ENCODE peak calls at places on chromosomes 11 and 22, in six cellular contexts. One of them, this sample, is unnamed. For H3K27me3, the result is how much of the 10 kb centered on the place peaks cover.

GRCh38 chr11:64409707-64410395 is 50.9 kb downstream of the RPS6KA4 start:
- DNase-seq in body of pancreas: no peak
- DNase-seq in left lung: no peak
- DNase-seq in psoas muscle: no peak
- DNase-seq in gastrocnemius medialis: no peak
- DNase-seq in osteoblast: no peak
- DNase-seq in this sample: no peak

GRCh38 chr11:64598797-64599697 is 8.0 kb downstream of the SLC22A12 start:
- DNase-seq in psoas muscle: peak
- DNase-seq in osteoblast: peak
- DNase-seq in left lung: peak
- DNase-seq in gastrocnemius medialis: no peak
- DNase-seq in body of pancreas: no peak
- DNase-seq in this sample: no peak

GRCh38 chr11:121670792-121671275 is 218.1 kb upstream of the SORL1-AS1 start:
- DNase-seq in gastrocnemius medialis: no peak
- DNase-seq in left lung: no peak
- DNase-seq in body of pancreas: no peak
- DNase-seq in osteoblast: no peak
- DNase-seq in psoas muscle: no peak
- DNase-seq in this sample: no peak

GRCh38 chr22:40324468-40325305 is 21.6 kb upstream of the ADSL start:
- DNase-seq in left lung: no peak
- DNase-seq in psoas muscle: no peak
- DNase-seq in osteoblast: no peak
- DNase-seq in body of pancreas: no peak
- DNase-seq in gastrocnemius medialis: no peak
- DNase-seq in this sample: no peak

GRCh38 chr11:64874841-64875240 is 3.6 kb downstream of the EHD1 start:
- DNase-seq in psoas muscle: no peak
- DNase-seq in osteoblast: no peak
- DNase-seq in body of pancreas: no peak
- DNase-seq in gastrocnemius medialis: no peak
- DNase-seq in left lung: no peak
- DNase-seq in this sample: no peak

GRCh38 chr22:24247564-24248344 is 2.9 kb upstream of the GGT5 start:
- DNase-seq in osteoblast: peak
- DNase-seq in psoas muscle: peak
- DNase-seq in left lung: peak
- DNase-seq in gastrocnemius medialis: peak
- DNase-seq in body of pancreas: peak
- DNase-seq in this sample: peak

GRCh38 chr11:133360860-133361688 is 171.2 kb downstream of the OPCML start:
- DNase-seq in left lung: peak
- DNase-seq in osteoblast: no peak
- DNase-seq in psoas muscle: no peak
- DNase-seq in gastrocnemius medialis: no peak
- DNase-seq in body of pancreas: no peak
- DNase-seq in this sample: no peak

GRCh38 chr11:9953994-9954626 is 290.2 kb downstream of the SWAP70 start:
- DNase-seq in osteoblast: peak
- DNase-seq in gastrocnemius medialis: no peak
- DNase-seq in left lung: no peak
- DNase-seq in psoas muscle: no peak
- DNase-seq in body of pancreas: no peak
- DNase-seq in this sample: no peak

GRCh38 chr22:19825016-19825339 is 29.7 kb downstream of the GNB1L start:
- DNase-seq in osteoblast: peak
- DNase-seq in gastrocnemius medialis: no peak
- DNase-seq in body of pancreas: peak
- DNase-seq in psoas muscle: no peak
- DNase-seq in left lung: no peak
- DNase-seq in this sample: no peak

GRCh38 chr11:30282289-30282631 is 40.6 kb upstream of the ARL14EP start:
- DNase-seq in gastrocnemius medialis: no peak
- DNase-seq in osteoblast: no peak
- DNase-seq in left lung: no peak
- DNase-seq in body of pancreas: no peak
- DNase-seq in psoas muscle: no peak
- DNase-seq in this sample: no peak

GRCh38 chr11:110173775-110174644 is 80.8 kb downstream of the ZC3H12C start:
- DNase-seq in psoas muscle: peak
- DNase-seq in osteoblast: peak
- DNase-seq in gastrocnemius medialis: peak
- DNase-seq in body of pancreas: peak
- DNase-seq in left lung: no peak
- DNase-seq in this sample: no peak

GRCh38 chr22:38218661-38219331 is 17.0 kb downstream of the MAFF start:
- DNase-seq in body of pancreas: peak
- DNase-seq in psoas muscle: peak
- DNase-seq in osteoblast: peak
- DNase-seq in gastrocnemius medialis: peak
- DNase-seq in left lung: peak
- DNase-seq in this sample: peak

GRCh38 chr22:30397656-30398635 is 1.1 kb downstream of the SEC14L2 start:
- DNase-seq in gastrocnemius medialis: no peak
- DNase-seq in body of pancreas: peak
- DNase-seq in left lung: no peak
- DNase-seq in osteoblast: peak
- DNase-seq in psoas muscle: no peak
- DNase-seq in this sample: no peak

GRCh38 chr22:48918585-48919186 is 909.0 kb downstream of the BRD1 start:
- DNase-seq in body of pancreas: no peak
- DNase-seq in psoas muscle: no peak
- DNase-seq in left lung: no peak
- DNase-seq in gastrocnemius medialis: no peak
- DNase-seq in osteoblast: peak
- DNase-seq in this sample: no peak

GRCh38 chr11:2837096-2837601 is 48.4 kb downstream of the CDKN1C start:
- DNase-seq in left lung: peak
- DNase-seq in gastrocnemius medialis: peak
- DNase-seq in psoas muscle: peak
- DNase-seq in osteoblast: peak
- DNase-seq in body of pancreas: peak
- DNase-seq in this sample: peak

GRCh38 chr11:111788051-111788450 is 21.9 kb upstream of the PPP2R1B start:
- DNase-seq in body of pancreas: no peak
- DNase-seq in gastrocnemius medialis: peak
- DNase-seq in osteoblast: no peak
- DNase-seq in psoas muscle: peak
- DNase-seq in left lung: no peak
- DNase-seq in this sample: peak

GRCh38 chr11:81470446-81470845 is 1263.2 kb downstream of the FAM181B start:
- DNase-seq in gastrocnemius medialis: no peak
- DNase-seq in osteoblast: no peak
- DNase-seq in left lung: no peak
- DNase-seq in body of pancreas: peak
- DNase-seq in psoas muscle: no peak
- DNase-seq in this sample: no peak

GRCh38 chr11:117900144-117900651 is 23.7 kb upstream of the FXYD6 start:
- DNase-seq in gastrocnemius medialis: no peak
- DNase-seq in osteoblast: no peak
- DNase-seq in left lung: no peak
- DNase-seq in psoas muscle: peak
- DNase-seq in body of pancreas: no peak
- DNase-seq in this sample: no peak

GRCh38 chr11:69948256-69949141 is 129.3 kb upstream of the FGF3 start:
- DNase-seq in psoas muscle: peak
- DNase-seq in osteoblast: peak
- DNase-seq in left lung: peak
- DNase-seq in gastrocnemius medialis: no peak
- DNase-seq in body of pancreas: peak
- DNase-seq in this sample: no peak

GRCh38 chr11:126172596-126173038 is 38.8 kb downstream of the RPUSD4 start:
- DNase-seq in osteoblast: peak
- DNase-seq in psoas muscle: no peak
- DNase-seq in body of pancreas: no peak
- DNase-seq in gastrocnemius medialis: no peak
- DNase-seq in left lung: no peak
- DNase-seq in this sample: no peak

GRCh38 chr11:121514401-121514981 is 61.7 kb upstream of the SORL1-AS1 start:
- DNase-seq in gastrocnemius medialis: no peak
- DNase-seq in body of pancreas: no peak
- DNase-seq in left lung: no peak
- DNase-seq in osteoblast: no peak
- DNase-seq in psoas muscle: no peak
- DNase-seq in this sample: no peak

GRCh38 chr11:119025978-119026766 is 4.5 kb downstream of the SLC37A4 start:
- DNase-seq in left lung: no peak
- DNase-seq in gastrocnemius medialis: peak
- DNase-seq in osteoblast: no peak
- DNase-seq in body of pancreas: no peak
- DNase-seq in psoas muscle: no peak
- DNase-seq in this sample: no peak

GRCh38 chr11:15653191-15653590 is 538.5 kb downstream of the INSC start:
- DNase-seq in osteoblast: no peak
- DNase-seq in gastrocnemius medialis: no peak
- DNase-seq in psoas muscle: no peak
- DNase-seq in body of pancreas: no peak
- DNase-seq in left lung: no peak
- DNase-seq in this sample: no peak
- H3K27ac ChIP-seq in osteoblast: no peak
- H3K27ac ChIP-seq in gastrocnemius medialis: no peak
- H3K27ac ChIP-seq in psoas muscle: no peak
- H3K27ac ChIP-seq in body of pancreas: no peak
- H3K27ac ChIP-seq in left lung: no peak
- H3K27ac ChIP-seq in this sample: no peak

DNA sequence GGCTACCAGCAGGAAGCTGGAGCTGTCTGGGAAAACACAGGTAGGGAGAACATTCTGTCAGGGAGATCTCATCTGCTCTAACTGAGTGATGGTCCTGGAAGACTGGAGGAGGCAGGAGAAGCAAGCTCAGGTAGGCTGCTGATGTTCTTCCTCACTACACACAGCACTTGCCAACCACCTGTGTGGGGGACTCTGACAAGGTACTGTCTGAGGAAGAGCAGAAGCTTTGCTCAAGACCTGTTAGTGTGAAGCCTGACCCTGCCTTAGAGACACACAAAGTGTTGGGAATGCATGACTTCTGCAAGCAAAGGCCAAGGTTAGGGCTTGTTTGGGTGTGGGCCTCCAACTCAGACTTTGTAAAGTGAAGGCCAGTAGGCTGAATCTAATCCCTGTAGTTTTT is 46.5 kb downstream of the CHST1 start:
- DNase-seq in osteoblast: no peak
- DNase-seq in left lung: no peak
- DNase-seq in psoas muscle: no peak
- DNase-seq in gastrocnemius medialis: no peak
- DNase-seq in body of pancreas: no peak
- DNase-seq in this sample: no peak
- H3K27me3 ChIP-seq in osteoblast: under half
- H3K27me3 ChIP-seq in left lung: under half
- H3K27me3 ChIP-seq in psoas muscle: under half
- H3K27me3 ChIP-seq in gastrocnemius medialis: under half
- H3K27me3 ChIP-seq in body of pancreas: under half
- H3K27me3 ChIP-seq in this sample: under half

GRCh38 chr11:94767292-94767690 is 865 bp upstream of the AMOTL1 start:
- DNase-seq in left lung: no peak
- DNase-seq in osteoblast: no peak
- DNase-seq in body of pancreas: no peak
- DNase-seq in psoas muscle: no peak
- DNase-seq in gastrocnemius medialis: no peak
- DNase-seq in this sample: no peak
- H3K27ac ChIP-seq in left lung: peak
- H3K27ac ChIP-seq in osteoblast: no peak
- H3K27ac ChIP-seq in body of pancreas: peak
- H3K27ac ChIP-seq in psoas muscle: peak
- H3K27ac ChIP-seq in gastrocnemius medialis: peak
- H3K27ac ChIP-seq in this sample: peak

DNA sequence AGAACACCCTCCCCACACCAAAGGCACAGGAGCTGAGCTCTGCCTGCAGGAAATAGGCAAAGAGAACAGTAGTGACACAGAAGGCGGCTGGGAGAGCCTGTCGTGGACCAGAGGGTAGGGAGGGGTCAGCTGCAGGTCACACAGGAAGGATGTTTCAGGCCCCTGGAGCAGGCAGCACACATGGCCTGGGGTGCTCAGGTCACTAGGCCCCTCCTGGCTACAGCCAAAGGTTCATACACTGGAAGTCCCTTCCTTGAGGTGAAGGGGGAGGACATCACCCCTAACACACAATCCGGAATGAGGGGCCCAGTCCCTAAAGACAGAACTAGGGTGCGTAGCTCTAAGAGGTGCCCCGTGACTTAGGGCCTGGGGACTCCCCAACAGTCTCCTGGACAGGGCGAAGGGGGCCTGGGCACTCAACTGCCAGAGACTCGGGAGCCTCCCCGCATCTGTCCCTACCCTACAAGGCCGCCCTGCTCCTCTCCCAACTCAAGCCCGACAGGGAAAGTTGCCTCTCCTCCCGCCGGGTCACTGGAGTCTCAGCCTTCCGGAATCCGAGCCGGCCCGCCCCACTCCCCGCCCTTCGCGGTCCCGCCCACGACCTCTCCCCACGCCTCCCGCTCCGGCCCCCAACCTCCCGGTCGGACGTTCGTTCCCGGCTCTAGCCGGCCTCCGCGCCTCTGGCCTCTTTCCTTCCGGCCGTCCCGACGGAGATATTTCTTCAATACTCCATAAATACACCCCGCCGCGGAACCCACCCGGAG is at the start of gene CYB5R2:
- DNase-seq in gastrocnemius medialis: peak
- DNase-seq in body of pancreas: peak
- DNase-seq in psoas muscle: peak
- DNase-seq in osteoblast: peak
- DNase-seq in left lung: peak
- DNase-seq in this sample: peak
- H3K27me3 ChIP-seq in gastrocnemius medialis: under half
- H3K27me3 ChIP-seq in body of pancreas: under half
- H3K27me3 ChIP-seq in psoas muscle: under half
- H3K27me3 ChIP-seq in osteoblast: under half
- H3K27me3 ChIP-seq in left lung: under half
- H3K27me3 ChIP-seq in this sample: under half

GRCh38 chr11:35954205-35954604 is 10.3 kb downstream of the LDLRAD3 start:
- DNase-seq in gastrocnemius medialis: no peak
- DNase-seq in psoas muscle: no peak
- DNase-seq in body of pancreas: no peak
- DNase-seq in left lung: no peak
- DNase-seq in osteoblast: no peak
- DNase-seq in this sample: peak
- H3K27ac ChIP-seq in gastrocnemius medialis: no peak
- H3K27ac ChIP-seq in psoas muscle: no peak
- H3K27ac ChIP-seq in body of pancreas: no peak
- H3K27ac ChIP-seq in left lung: no peak
- H3K27ac ChIP-seq in osteoblast: no peak
- H3K27ac ChIP-seq in this sample: peak

GRCh38 chr22:45871721-45872120 is 105.2 kb downstream of the WNT7B start:
- DNase-seq in osteoblast: no peak
- DNase-seq in psoas muscle: no peak
- DNase-seq in body of pancreas: no peak
- DNase-seq in gastrocnemius medialis: no peak
- DNase-seq in left lung: no peak
- DNase-seq in this sample: no peak
- H3K27me3 ChIP-seq in osteoblast: under half
- H3K27me3 ChIP-seq in psoas muscle: under half
- H3K27me3 ChIP-seq in body of pancreas: under half
- H3K27me3 ChIP-seq in gastrocnemius medialis: under half
- H3K27me3 ChIP-seq in left lung: under half
- H3K27me3 ChIP-seq in this sample: under half

DNA sequence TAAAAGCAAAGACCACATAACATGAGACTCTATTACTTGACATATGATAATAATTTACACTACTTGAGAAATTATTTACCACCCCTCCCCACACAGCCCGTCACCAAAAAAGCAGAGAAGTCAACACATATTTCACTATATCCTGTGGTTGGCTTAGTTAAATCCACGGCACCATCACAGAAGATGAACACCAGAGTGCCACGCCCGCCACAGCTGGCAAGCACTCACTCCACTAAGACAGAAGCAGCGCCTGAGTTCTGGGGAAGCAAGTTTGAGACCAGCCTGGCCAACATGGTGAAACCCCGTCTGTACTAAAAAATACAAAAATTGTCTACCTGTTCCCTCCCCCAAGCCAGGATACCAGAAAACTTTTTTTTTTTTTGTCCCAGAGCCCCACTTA is 53.1 kb downstream of the PACSIN2 start:
- DNase-seq in osteoblast: no peak
- DNase-seq in psoas muscle: no peak
- DNase-seq in gastrocnemius medialis: no peak
- DNase-seq in left lung: no peak
- DNase-seq in body of pancreas: no peak
- DNase-seq in this sample: no peak
- H3K27ac ChIP-seq in osteoblast: no peak
- H3K27ac ChIP-seq in psoas muscle: no peak
- H3K27ac ChIP-seq in gastrocnemius medialis: peak
- H3K27ac ChIP-seq in left lung: peak
- H3K27ac ChIP-seq in body of pancreas: peak
- H3K27ac ChIP-seq in this sample: peak